ENCODE peak calls at places on chromosome 10, in six cellular contexts. One of them, this sample, is unnamed.

GRCh38 chr10:92328999-92329398 is 38.0 kb downstream of the MARCHF5 start:
- DNase-seq in heart right ventricle: no peak
- DNase-seq in GM13976: no peak
- DNase-seq in coronary artery: no peak
- DNase-seq in dorsolateral prefrontal cortex: no peak
- DNase-seq in activated B cell treated with CpG ODN at 0.5 μM for 24 hours: no peak
- DNase-seq in this sample: no peak

GRCh38 chr10:17805921-17806577 is 3.1 kb upstream of the MRC1 start:
- DNase-seq in heart right ventricle: no peak
- DNase-seq in GM13976: no peak
- DNase-seq in coronary artery: no peak
- DNase-seq in dorsolateral prefrontal cortex: no peak
- DNase-seq in activated B cell treated with CpG ODN at 0.5 μM for 24 hours: no peak
- DNase-seq in this sample: no peak

GRCh38 chr10:84008878-84009277 is 130.4 kb upstream of the GHITM start:
- DNase-seq in heart right ventricle: peak; percentile 16
- DNase-seq in GM13976: peak; percentile 49
- DNase-seq in coronary artery: no peak
- DNase-seq in dorsolateral prefrontal cortex: no peak
- DNase-seq in activated B cell treated with CpG ODN at 0.5 μM for 24 hours: no peak
- DNase-seq in this sample: no peak

GRCh38 chr10:93198401-93199175 is 124.9 kb downstream of the CYP26A1 start:
- DNase-seq in heart right ventricle: peak; percentile 18
- DNase-seq in GM13976: no peak
- DNase-seq in coronary artery: no peak
- DNase-seq in dorsolateral prefrontal cortex: no peak
- DNase-seq in activated B cell treated with CpG ODN at 0.5 μM for 24 hours: no peak
- DNase-seq in this sample: no peak

GRCh38 chr10:129788211-129788610 is 175.9 kb downstream of the EBF3 start:
- DNase-seq in heart right ventricle: no peak
- DNase-seq in GM13976: no peak
- DNase-seq in coronary artery: no peak
- DNase-seq in dorsolateral prefrontal cortex: no peak
- DNase-seq in activated B cell treated with CpG ODN at 0.5 μM for 24 hours: no peak
- DNase-seq in this sample: no peak

GRCh38 chr10:70538731-70539338 is 60.3 kb downstream of the PALD1 start:
- DNase-seq in heart right ventricle: no peak
- DNase-seq in GM13976: no peak
- DNase-seq in coronary artery: no peak
- DNase-seq in dorsolateral prefrontal cortex: no peak
- DNase-seq in activated B cell treated with CpG ODN at 0.5 μM for 24 hours: no peak
- DNase-seq in this sample: no peak

GRCh38 chr10:14063531-14064317 is 267.0 kb downstream of the FRMD4A start:
- DNase-seq in heart right ventricle: no peak
- DNase-seq in GM13976: no peak
- DNase-seq in coronary artery: no peak
- DNase-seq in dorsolateral prefrontal cortex: no peak
- DNase-seq in activated B cell treated with CpG ODN at 0.5 μM for 24 hours: no peak
- DNase-seq in this sample: no peak

GRCh38 chr10:84204610-84205009 is 10.3 kb downstream of the CDHR1 start:
- DNase-seq in heart right ventricle: no peak
- DNase-seq in GM13976: no peak
- DNase-seq in coronary artery: no peak
- DNase-seq in dorsolateral prefrontal cortex: no peak
- DNase-seq in activated B cell treated with CpG ODN at 0.5 μM for 24 hours: no peak
- DNase-seq in this sample: no peak

GRCh38 chr10:124734311-124735166 is 9.6 kb downstream of the FAM53B start:
- DNase-seq in heart right ventricle: no peak
- DNase-seq in GM13976: no peak
- DNase-seq in coronary artery: no peak
- DNase-seq in dorsolateral prefrontal cortex: no peak
- DNase-seq in activated B cell treated with CpG ODN at 0.5 μM for 24 hours: no peak
- DNase-seq in this sample: peak; percentile 28

GRCh38 chr10:101512741-101513140 is 75.3 kb downstream of the POLL start:
- DNase-seq in heart right ventricle: no peak
- DNase-seq in GM13976: no peak
- DNase-seq in coronary artery: no peak
- DNase-seq in dorsolateral prefrontal cortex: no peak
- DNase-seq in activated B cell treated with CpG ODN at 0.5 μM for 24 hours: no peak
- DNase-seq in this sample: no peak

GRCh38 chr10:85611093-85611740 is 755.4 kb downstream of the GRID1 start:
- DNase-seq in heart right ventricle: no peak
- DNase-seq in GM13976: no peak
- DNase-seq in coronary artery: peak; percentile 36
- DNase-seq in dorsolateral prefrontal cortex: no peak
- DNase-seq in activated B cell treated with CpG ODN at 0.5 μM for 24 hours: no peak
- DNase-seq in this sample: no peak

GRCh38 chr10:86829472-86829871 is 73.1 kb downstream of the BMPR1A start:
- DNase-seq in heart right ventricle: no peak
- DNase-seq in GM13976: no peak
- DNase-seq in coronary artery: no peak
- DNase-seq in dorsolateral prefrontal cortex: no peak
- DNase-seq in activated B cell treated with CpG ODN at 0.5 μM for 24 hours: no peak
- DNase-seq in this sample: no peak

GRCh38 chr10:89314676-89315075 is 12.8 kb downstream of the IFIT2 start:
- DNase-seq in heart right ventricle: no peak
- DNase-seq in GM13976: no peak
- DNase-seq in coronary artery: no peak
- DNase-seq in dorsolateral prefrontal cortex: no peak
- DNase-seq in activated B cell treated with CpG ODN at 0.5 μM for 24 hours: no peak
- DNase-seq in this sample: no peak

GRCh38 chr10:69123747-69124557 is at the start of gene VPS26A:
- DNase-seq in heart right ventricle: peak; percentile 99
- DNase-seq in GM13976: peak; percentile 100
- DNase-seq in coronary artery: peak; percentile 99
- DNase-seq in dorsolateral prefrontal cortex: peak; percentile 99
- DNase-seq in activated B cell treated with CpG ODN at 0.5 μM for 24 hours: peak; percentile 100
- DNase-seq in this sample: peak; percentile 99
- TF ChIP-seq CTCF in heart right ventricle: peak; percentile 16
- TF ChIP-seq CTCF in GM13976: no peak
- TF ChIP-seq CTCF in coronary artery: no peak
- TF ChIP-seq CTCF in dorsolateral prefrontal cortex: peak; percentile 51
- TF ChIP-seq CTCF in activated B cell treated with CpG ODN at 0.5 μM for 24 hours: no peak
- TF ChIP-seq CTCF in this sample: no peak

DNA sequence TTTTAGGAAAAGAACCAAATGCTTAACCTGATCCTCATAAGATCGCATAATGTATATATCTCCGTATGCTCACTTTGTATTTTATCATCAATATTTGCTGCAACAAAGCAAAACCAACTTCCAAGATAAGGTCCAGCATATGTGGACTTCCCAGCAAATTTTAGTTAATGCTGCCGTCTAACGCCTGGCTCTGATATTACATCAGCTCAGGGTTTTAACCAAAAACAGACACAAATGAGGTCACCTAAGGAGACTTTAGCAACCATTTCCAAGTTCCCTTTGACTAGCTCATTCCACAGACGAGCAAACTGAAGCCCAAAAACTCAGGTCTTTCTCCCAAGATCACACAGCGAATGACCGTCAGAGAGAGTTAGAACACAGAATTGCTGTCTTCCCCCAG is 59.4 kb upstream of the UCN3 start:
- DNase-seq in heart right ventricle: no peak
- DNase-seq in GM13976: no peak
- DNase-seq in coronary artery: no peak
- DNase-seq in dorsolateral prefrontal cortex: no peak
- DNase-seq in activated B cell treated with CpG ODN at 0.5 μM for 24 hours: no peak
- DNase-seq in this sample: no peak
- TF ChIP-seq CTCF in heart right ventricle: peak; percentile 10
- TF ChIP-seq CTCF in GM13976: no peak
- TF ChIP-seq CTCF in coronary artery: no peak
- TF ChIP-seq CTCF in dorsolateral prefrontal cortex: no peak
- TF ChIP-seq CTCF in activated B cell treated with CpG ODN at 0.5 μM for 24 hours: no peak
- TF ChIP-seq CTCF in this sample: no peak

DNA sequence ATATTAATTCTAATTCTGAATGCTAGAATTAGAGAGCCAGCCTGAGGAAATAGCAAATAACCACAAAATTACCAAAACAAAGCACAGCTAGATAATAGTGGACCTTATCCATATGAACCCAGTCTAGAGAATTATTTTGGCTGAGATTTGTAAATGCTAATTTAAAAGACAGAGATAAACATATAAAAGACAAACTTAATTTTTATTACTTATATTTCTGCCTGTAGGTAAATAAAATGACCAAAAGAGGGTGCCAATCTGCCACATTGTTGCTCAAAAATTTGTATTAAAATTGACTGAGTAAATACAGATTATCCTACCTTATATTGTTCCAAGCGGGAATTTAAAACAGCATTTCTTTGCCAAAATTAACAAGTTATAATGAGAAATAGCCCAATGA is 20.2 kb downstream of the RTKN2 start:
- DNase-seq in heart right ventricle: no peak
- DNase-seq in GM13976: no peak
- DNase-seq in coronary artery: no peak
- DNase-seq in dorsolateral prefrontal cortex: no peak
- DNase-seq in activated B cell treated with CpG ODN at 0.5 μM for 24 hours: no peak
- DNase-seq in this sample: no peak
- TF ChIP-seq CTCF in heart right ventricle: no peak
- TF ChIP-seq CTCF in GM13976: no peak
- TF ChIP-seq CTCF in coronary artery: no peak
- TF ChIP-seq CTCF in dorsolateral prefrontal cortex: peak; percentile 52
- TF ChIP-seq CTCF in activated B cell treated with CpG ODN at 0.5 μM for 24 hours: no peak
- TF ChIP-seq CTCF in this sample: peak; percentile 25

GRCh38 chr10:96043157-96043894 is at the start of gene CCNJ:
- DNase-seq in heart right ventricle: peak; percentile 91
- DNase-seq in GM13976: peak; percentile 98
- DNase-seq in coronary artery: peak; percentile 84
- DNase-seq in dorsolateral prefrontal cortex: peak; percentile 83
- DNase-seq in activated B cell treated with CpG ODN at 0.5 μM for 24 hours: peak; percentile 83
- DNase-seq in this sample: peak; percentile 89
- TF ChIP-seq CTCF in heart right ventricle: no peak
- TF ChIP-seq CTCF in GM13976: no peak
- TF ChIP-seq CTCF in coronary artery: no peak
- TF ChIP-seq CTCF in dorsolateral prefrontal cortex: peak; percentile 54
- TF ChIP-seq CTCF in activated B cell treated with CpG ODN at 0.5 μM for 24 hours: no peak
- TF ChIP-seq CTCF in this sample: no peak

GRCh38 chr10:10256860-10257259 is 760.8 kb upstream of the CELF2 start:
- DNase-seq in heart right ventricle: no peak
- DNase-seq in GM13976: no peak
- DNase-seq in coronary artery: no peak
- DNase-seq in dorsolateral prefrontal cortex: no peak
- DNase-seq in activated B cell treated with CpG ODN at 0.5 μM for 24 hours: no peak
- DNase-seq in this sample: no peak

DNA sequence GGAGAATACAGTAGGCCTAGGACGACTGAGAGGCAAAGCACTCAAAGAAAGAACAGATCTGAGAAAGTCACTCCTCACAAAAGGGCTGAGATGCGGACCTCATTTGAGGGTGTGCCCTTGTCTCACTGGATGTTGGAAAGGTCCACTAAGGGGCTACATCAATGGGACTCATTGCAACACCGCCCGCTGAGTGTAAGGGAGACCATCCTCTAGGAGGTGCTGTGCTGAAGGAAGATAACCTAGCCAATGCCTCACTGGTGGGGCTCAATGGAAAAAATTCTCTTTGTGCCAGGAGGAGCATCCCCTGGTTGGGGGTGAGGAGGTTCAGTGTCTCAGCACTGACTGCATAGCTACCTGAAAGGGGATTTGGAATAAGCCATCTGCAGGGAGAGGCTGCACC is 758.7 kb upstream of the CELF2 start:
- DNase-seq in heart right ventricle: no peak
- DNase-seq in GM13976: no peak
- DNase-seq in coronary artery: no peak
- DNase-seq in dorsolateral prefrontal cortex: no peak
- DNase-seq in activated B cell treated with CpG ODN at 0.5 μM for 24 hours: no peak
- DNase-seq in this sample: no peak
- TF ChIP-seq CTCF in heart right ventricle: no peak
- TF ChIP-seq CTCF in GM13976: no peak
- TF ChIP-seq CTCF in coronary artery: no peak
- TF ChIP-seq CTCF in dorsolateral prefrontal cortex: no peak
- TF ChIP-seq CTCF in activated B cell treated with CpG ODN at 0.5 μM for 24 hours: no peak
- TF ChIP-seq CTCF in this sample: no peak

GRCh38 chr10:88291289-88292184 is 291.6 kb downstream of the RNLS start:
- DNase-seq in heart right ventricle: no peak
- DNase-seq in GM13976: no peak
- DNase-seq in coronary artery: no peak
- DNase-seq in dorsolateral prefrontal cortex: no peak
- DNase-seq in activated B cell treated with CpG ODN at 0.5 μM for 24 hours: no peak
- DNase-seq in this sample: no peak
- TF ChIP-seq CTCF in heart right ventricle: no peak
- TF ChIP-seq CTCF in GM13976: no peak
- TF ChIP-seq CTCF in coronary artery: no peak
- TF ChIP-seq CTCF in dorsolateral prefrontal cortex: no peak
- TF ChIP-seq CTCF in activated B cell treated with CpG ODN at 0.5 μM for 24 hours: no peak
- TF ChIP-seq CTCF in this sample: no peak

GRCh38 chr10:22301193-22301592 is 15.0 kb upstream of the COMMD3 start:
- DNase-seq in heart right ventricle: no peak
- DNase-seq in GM13976: no peak
- DNase-seq in coronary artery: no peak
- DNase-seq in dorsolateral prefrontal cortex: no peak
- DNase-seq in activated B cell treated with CpG ODN at 0.5 μM for 24 hours: no peak
- DNase-seq in this sample: no peak
- TF ChIP-seq CTCF in heart right ventricle: no peak
- TF ChIP-seq CTCF in GM13976: no peak
- TF ChIP-seq CTCF in coronary artery: no peak
- TF ChIP-seq CTCF in dorsolateral prefrontal cortex: no peak
- TF ChIP-seq CTCF in activated B cell treated with CpG ODN at 0.5 μM for 24 hours: no peak
- TF ChIP-seq CTCF in this sample: no peak

DNA sequence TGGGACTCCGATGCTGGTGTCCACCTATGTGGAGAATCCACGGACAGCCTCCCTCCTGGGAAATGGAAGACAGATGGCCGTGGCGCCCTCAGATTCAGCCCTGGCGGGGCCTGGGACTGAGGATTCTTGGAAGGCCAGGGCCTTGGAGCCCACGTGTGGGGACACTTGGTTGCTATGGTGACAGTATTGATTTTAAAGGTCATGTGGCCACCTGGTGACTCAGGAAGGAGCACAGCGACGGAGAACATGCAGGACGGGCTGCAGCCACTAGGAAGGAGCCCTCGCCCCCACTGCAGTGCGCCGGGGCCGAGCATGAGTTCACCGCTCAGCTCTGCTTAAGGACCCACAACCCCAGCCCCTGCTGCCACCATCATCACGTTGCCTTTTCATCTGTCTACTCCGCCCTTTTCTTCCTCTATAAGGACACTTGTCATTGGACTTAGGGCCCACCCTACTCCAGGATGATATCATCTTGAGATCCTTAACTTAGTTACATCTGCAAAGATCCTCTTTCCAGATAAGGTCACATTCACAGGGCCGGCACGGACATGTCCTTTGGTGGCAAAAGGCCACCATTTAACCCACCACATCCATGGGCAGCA is 3.7 kb upstream of the STK32C start:
- DNase-seq in heart right ventricle: no peak
- DNase-seq in GM13976: no peak
- DNase-seq in coronary artery: no peak
- DNase-seq in dorsolateral prefrontal cortex: no peak
- DNase-seq in activated B cell treated with CpG ODN at 0.5 μM for 24 hours: no peak
- DNase-seq in this sample: no peak
- TF ChIP-seq CTCF in heart right ventricle: no peak
- TF ChIP-seq CTCF in GM13976: no peak
- TF ChIP-seq CTCF in coronary artery: no peak
- TF ChIP-seq CTCF in dorsolateral prefrontal cortex: no peak
- TF ChIP-seq CTCF in activated B cell treated with CpG ODN at 0.5 μM for 24 hours: no peak
- TF ChIP-seq CTCF in this sample: no peak